ENCODE peak calls at places on chromosomes 12 and 14, in eight cellular contexts. N is WTC11, Z is suprapubic skin, I is NB4, Y is HFF-Myc, Q is H9, P is thoracic aorta, D is breast epithelium. B is an unnamed sample.

GRCh38 chr12:92340441-92341332 is 195.0 kb upstream of the BTG1 start:
- DNase-seq in N (no peak), Z (no peak), I (no peak), Y (no peak), Q (no peak), P (no peak), D (no peak), B (no peak)

GRCh38 chr12:113422929-113423669 is 919 bp downstream of the SDSL start:
- DNase-seq in N (no peak), Z (no peak), I (no peak), Y (no peak), Q (no peak), P (no peak), D (no peak), B (no peak)

GRCh38 chr12:111636209-111636928 is 37.3 kb upstream of the ATXN2 start:
- DNase-seq in N (peak; percentile 68), Z (peak; percentile 85), I (peak; percentile 25), Y (peak; percentile 61), Q (peak; percentile 75), P (peak; percentile 5), D (peak; percentile 62), B (peak; percentile 29)

GRCh38 chr14:35819591-35820540 is 6.3 kb upstream of the BRMS1L start:
- DNase-seq in N (no peak), Z (no peak), I (no peak), Y (no peak), Q (no peak), P (no peak), D (no peak), B (no peak)

GRCh38 chr14:100286484-100287191 is 19.6 kb downstream of the SLC25A29 start:
- DNase-seq in N (peak; percentile 10), Z (no peak), I (no peak), Y (no peak), Q (peak; percentile 30), P (no peak), D (no peak), B (no peak)

GRCh38 chr14:24123465-24124417 is 6.7 kb upstream of the FITM1 start:
- DNase-seq in N (no peak), Z (no peak), I (no peak), Y (no peak), Q (no peak), P (no peak), D (no peak), B (no peak)

GRCh38 chr14:65356327-65356836 is 56.1 kb upstream of the FUT8 start:
- DNase-seq in N (no peak), Z (no peak), I (peak; percentile 38), Y (peak; percentile 72), Q (peak; percentile 77), P (no peak), D (peak; percentile 32), B (no peak)

GRCh38 chr14:101074124-101075024 is 170.9 kb upstream of the RTL1 start:
- DNase-seq in N (peak; percentile 5), Z (peak; percentile 72), I (no peak), Y (no peak), Q (no peak), P (no peak), D (peak; percentile 15), B (no peak)

GRCh38 chr14:71400821-71401447 is 493.7 kb downstream of the PCNX1 start:
- DNase-seq in N (no peak), Z (no peak), I (no peak), Y (no peak), Q (no peak), P (no peak), D (no peak), B (no peak)

GRCh38 chr14:28412076-28412475 is 354.5 kb upstream of the FOXG1 start:
- DNase-seq in N (no peak), Z (no peak), I (no peak), Y (no peak), Q (no peak), P (no peak), D (no peak), B (no peak)

GRCh38 chr12:118979763-118980406 is 1.5 kb upstream of the SRRM4 start:
- DNase-seq in N (peak; percentile 77), Z (no peak), I (peak; percentile 79), Y (peak; percentile 6), Q (peak; percentile 91), P (no peak), D (no peak), B (peak; percentile 76)

GRCh38 chr12:28966049-28966778 is 182.9 kb upstream of the FAR2 start:
- DNase-seq in N (no peak), Z (no peak), I (no peak), Y (no peak), Q (no peak), P (no peak), D (peak; percentile 55), B (no peak)

GRCh38 chr12:100504820-100505219 is 31.2 kb downstream of the NR1H4 start:
- DNase-seq in N (no peak), Z (no peak), I (no peak), Y (no peak), Q (no peak), P (no peak), D (no peak), B (no peak)

GRCh38 chr12:12604790-12605189 is 6.9 kb upstream of the CREBL2 start:
- DNase-seq in N (no peak), Z (no peak), I (no peak), Y (no peak), Q (no peak), P (no peak), D (no peak), B (no peak)

GRCh38 chr12:78864483-78865296 is at the start of gene SYT1:
- DNase-seq in N (peak; percentile 89), Z (no peak), I (no peak), Y (peak; percentile 38), Q (peak; percentile 98), P (no peak), D (peak; percentile 57), B (peak; percentile 91)
- TF ChIP-seq CTCF in N (no peak), Z (no peak), I (no peak), Y (no peak), Q (no peak), P (no peak), D (no peak), B (no peak)

GRCh38 chr12:2581293-2582045 is 213.3 kb upstream of the FKBP4 start:
- DNase-seq in N (no peak), Z (no peak), I (no peak), Y (no peak), Q (no peak), P (no peak), D (no peak), B (no peak)
- TF ChIP-seq CTCF in N (no peak), Z (no peak), I (no peak), Y (no peak), Q (peak; percentile 15), P (no peak), D (no peak), B (no peak)

GRCh38 chr14:75188520-75189267 is 12.3 kb upstream of the TMED10 start:
- DNase-seq in N (no peak), Z (no peak), I (peak; percentile 97), Y (no peak), Q (no peak), P (no peak), D (no peak), B (no peak)
- TF ChIP-seq CTCF in N (no peak), Z (no peak), I (peak; percentile 21), Y (no peak), Q (no peak), P (no peak), D (no peak), B (no peak)

GRCh38 chr12:82522285-82522684 is 164.0 kb downstream of the METTL25 start:
- DNase-seq in N (no peak), Z (no peak), I (no peak), Y (no peak), Q (no peak), P (no peak), D (no peak), B (no peak)

GRCh38 chr12:82517808-82518207 is 159.5 kb downstream of the METTL25 start:
- DNase-seq in N (peak; percentile 11), Z (no peak), I (no peak), Y (no peak), Q (peak; percentile 45), P (no peak), D (no peak), B (no peak)

GRCh38 chr12:82522762-82523161 is 163.9 kb upstream of the TMTC2 start:
- DNase-seq in N (no peak), Z (no peak), I (no peak), Y (no peak), Q (no peak), P (no peak), D (no peak), B (no peak)

GRCh38 chr12:82519508-82519907 is 161.2 kb downstream of the METTL25 start:
- DNase-seq in N (no peak), Z (no peak), I (no peak), Y (no peak), Q (no peak), P (no peak), D (no peak), B (no peak)

DNA sequence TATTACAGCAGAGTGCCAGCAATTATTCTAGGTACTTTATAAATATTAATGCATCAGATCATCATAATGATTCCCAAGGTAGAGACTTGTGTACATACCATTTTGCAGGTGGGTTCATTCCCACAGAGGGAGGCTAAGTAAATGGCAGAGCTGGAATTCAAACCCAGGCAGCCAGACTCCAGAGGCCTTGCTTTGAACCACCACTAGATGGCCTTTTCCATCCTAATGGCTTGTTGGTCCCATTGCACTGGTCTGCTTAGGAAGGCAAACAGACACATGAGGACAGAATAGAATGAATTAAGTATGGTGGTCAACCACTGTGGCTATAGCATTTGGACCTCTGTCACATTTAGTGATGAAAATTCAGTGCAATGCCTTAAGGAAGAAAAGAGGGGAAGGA is 158.7 kb downstream of the METTL25 start:
- DNase-seq in N (peak; percentile 33), Z (no peak), I (peak; percentile 49), Y (no peak), Q (peak; percentile 64), P (no peak), D (no peak), B (peak; percentile 34)
- TF ChIP-seq CTCF in N (peak; percentile 48), Z (no peak), I (peak; percentile 91), Y (peak; percentile 66), Q (peak; percentile 76), P (no peak), D (no peak), B (peak; percentile 72)

GRCh38 chr12:88736031-88736430 is 155.8 kb upstream of the KITLG start:
- DNase-seq in N (no peak), Z (no peak), I (no peak), Y (no peak), Q (no peak), P (no peak), D (no peak), B (no peak)
- TF ChIP-seq CTCF in N (no peak), Z (no peak), I (no peak), Y (no peak), Q (no peak), P (no peak), D (no peak), B (no peak)

GRCh38 chr14:86654558-86655184 is 1124.7 kb downstream of the FLRT2 start:
- DNase-seq in N (peak; percentile 86), Z (no peak), I (peak; percentile 66), Y (peak; percentile 19), Q (peak; percentile 66), P (no peak), D (no peak), B (peak; percentile 87)
- TF ChIP-seq CTCF in N (peak; percentile 62), Z (no peak), I (peak; percentile 56), Y (peak; percentile 54), Q (peak; percentile 82), P (no peak), D (no peak), B (peak; percentile 88)

B was measured in glutamatergic neuron.